ENCODE peak calls at places on chromosomes 11 and 22, in six cellular contexts. One of them, this sample, is unnamed.

GRCh38 chr22:24101966-24102365 is 79.3 kb upstream of the SUSD2 start:
- DNase-seq in ovary: no peak
- DNase-seq in small intestine: no peak
- DNase-seq in psoas muscle: no peak
- DNase-seq in islet precursor cell: no peak
- DNase-seq in activated naive CD8-positive, alpha-beta T cell treated with anti-CD3 and anti-CD28 coated beads for 36 hours: no peak
- DNase-seq in this sample: no peak

GRCh38 chr11:22130462-22131053 is 62.3 kb upstream of the ANO5 start:
- DNase-seq in ovary: no peak
- DNase-seq in small intestine: peak
- DNase-seq in psoas muscle: no peak
- DNase-seq in islet precursor cell: no peak
- DNase-seq in activated naive CD8-positive, alpha-beta T cell treated with anti-CD3 and anti-CD28 coated beads for 36 hours: no peak
- DNase-seq in this sample: peak

GRCh38 chr11:134001596-134001995 is 44.8 kb upstream of the IGSF9B start:
- DNase-seq in ovary: no peak
- DNase-seq in small intestine: no peak
- DNase-seq in psoas muscle: no peak
- DNase-seq in islet precursor cell: no peak
- DNase-seq in activated naive CD8-positive, alpha-beta T cell treated with anti-CD3 and anti-CD28 coated beads for 36 hours: no peak
- DNase-seq in this sample: no peak

GRCh38 chr11:108606495-108607160 is 13.1 kb upstream of the EXPH5 start:
- DNase-seq in ovary: no peak
- DNase-seq in small intestine: no peak
- DNase-seq in psoas muscle: no peak
- DNase-seq in islet precursor cell: no peak
- DNase-seq in activated naive CD8-positive, alpha-beta T cell treated with anti-CD3 and anti-CD28 coated beads for 36 hours: no peak
- DNase-seq in this sample: no peak

GRCh38 chr22:17706947-17707346 is 67.3 kb downstream of the BID start:
- DNase-seq in ovary: no peak
- DNase-seq in small intestine: no peak
- DNase-seq in psoas muscle: no peak
- DNase-seq in islet precursor cell: no peak
- DNase-seq in activated naive CD8-positive, alpha-beta T cell treated with anti-CD3 and anti-CD28 coated beads for 36 hours: no peak
- DNase-seq in this sample: no peak

GRCh38 chr11:47606731-47607130 is 12.5 kb upstream of the C1QTNF4 start:
- DNase-seq in ovary: no peak
- DNase-seq in small intestine: no peak
- DNase-seq in psoas muscle: no peak
- DNase-seq in islet precursor cell: peak
- DNase-seq in activated naive CD8-positive, alpha-beta T cell treated with anti-CD3 and anti-CD28 coated beads for 36 hours: no peak
- DNase-seq in this sample: no peak

GRCh38 chr11:28836285-28837081 is 728.3 kb downstream of the METTL15 start:
- DNase-seq in ovary: no peak
- DNase-seq in small intestine: no peak
- DNase-seq in psoas muscle: no peak
- DNase-seq in islet precursor cell: peak
- DNase-seq in activated naive CD8-positive, alpha-beta T cell treated with anti-CD3 and anti-CD28 coated beads for 36 hours: no peak
- DNase-seq in this sample: peak

GRCh38 chr11:2531987-2532703 is 87.3 kb downstream of the KCNQ1 start:
- DNase-seq in ovary: no peak
- DNase-seq in small intestine: no peak
- DNase-seq in psoas muscle: no peak
- DNase-seq in islet precursor cell: no peak
- DNase-seq in activated naive CD8-positive, alpha-beta T cell treated with anti-CD3 and anti-CD28 coated beads for 36 hours: no peak
- DNase-seq in this sample: no peak

GRCh38 chr11:100684101-100685065 is 2.7 kb upstream of the ARHGAP42 start:
- DNase-seq in ovary: no peak
- DNase-seq in small intestine: no peak
- DNase-seq in psoas muscle: no peak
- DNase-seq in islet precursor cell: no peak
- DNase-seq in activated naive CD8-positive, alpha-beta T cell treated with anti-CD3 and anti-CD28 coated beads for 36 hours: no peak
- DNase-seq in this sample: no peak

This sample was measured in HT-29.